ENCODE peak calls at places on chromosomes 1 and 21, in seven cellular contexts. One of them, this sample, is unnamed.

GRCh38 chr1:219310181-219310728 is 136.6 kb downstream of the LYPLAL1 start:
- DNase-seq in thyroid gland: no peak
- DNase-seq in choroid plexus epithelial cell: peak; percentile 42
- DNase-seq in heart left ventricle: no peak
- DNase-seq in kidney epithelial cell: no peak
- DNase-seq in fibroblast of pulmonary artery: no peak
- DNase-seq in OCI-LY7: no peak
- DNase-seq in this sample: no peak

GRCh38 chr1:3457910-3458621 is 3.6 kb downstream of the ARHGEF16 start:
- DNase-seq in OCI-LY7: no peak
- DNase-seq in fibroblast of pulmonary artery: no peak
- DNase-seq in heart left ventricle: no peak
- DNase-seq in thyroid gland: no peak
- DNase-seq in kidney epithelial cell: no peak
- DNase-seq in choroid plexus epithelial cell: no peak
- DNase-seq in this sample: no peak

GRCh38 chr1:201941420-201942128 is 4.8 kb downstream of the LMOD1 start:
- DNase-seq in OCI-LY7: no peak
- DNase-seq in heart left ventricle: no peak
- DNase-seq in thyroid gland: peak; percentile 85
- DNase-seq in kidney epithelial cell: no peak
- DNase-seq in fibroblast of pulmonary artery: no peak
- DNase-seq in choroid plexus epithelial cell: peak; percentile 12
- DNase-seq in this sample: peak; percentile 42

GRCh38 chr21:14880922-14881321 is 183.9 kb downstream of the NRIP1 start:
- DNase-seq in OCI-LY7: no peak
- DNase-seq in choroid plexus epithelial cell: peak; percentile 73
- DNase-seq in thyroid gland: no peak
- DNase-seq in kidney epithelial cell: no peak
- DNase-seq in heart left ventricle: no peak
- DNase-seq in fibroblast of pulmonary artery: peak; percentile 73
- DNase-seq in this sample: no peak

GRCh38 chr1:6508876-6509602 is 17.6 kb upstream of the PLEKHG5 start:
- DNase-seq in thyroid gland: no peak
- DNase-seq in kidney epithelial cell: no peak
- DNase-seq in choroid plexus epithelial cell: no peak
- DNase-seq in OCI-LY7: no peak
- DNase-seq in fibroblast of pulmonary artery: no peak
- DNase-seq in heart left ventricle: peak; percentile 44
- DNase-seq in this sample: no peak

GRCh38 chr1:55055951-55056631 is 16.7 kb downstream of the PCSK9 start:
- DNase-seq in heart left ventricle: no peak
- DNase-seq in OCI-LY7: no peak
- DNase-seq in thyroid gland: no peak
- DNase-seq in kidney epithelial cell: no peak
- DNase-seq in fibroblast of pulmonary artery: no peak
- DNase-seq in choroid plexus epithelial cell: no peak
- DNase-seq in this sample: no peak

GRCh38 chr21:22585558-22585957 is 1587.3 kb downstream of the NCAM2 start:
- DNase-seq in thyroid gland: no peak
- DNase-seq in OCI-LY7: peak; percentile 76
- DNase-seq in choroid plexus epithelial cell: no peak
- DNase-seq in fibroblast of pulmonary artery: no peak
- DNase-seq in heart left ventricle: no peak
- DNase-seq in kidney epithelial cell: no peak
- DNase-seq in this sample: no peak

GRCh38 chr21:34795152-34796141 is 126.7 kb downstream of the CLIC6 start:
- DNase-seq in choroid plexus epithelial cell: peak; percentile 71
- DNase-seq in thyroid gland: peak; percentile 9
- DNase-seq in OCI-LY7: no peak
- DNase-seq in heart left ventricle: no peak
- DNase-seq in fibroblast of pulmonary artery: peak; percentile 67
- DNase-seq in kidney epithelial cell: no peak
- DNase-seq in this sample: no peak

GRCh38 chr1:39489567-39490239 is 1.7 kb upstream of the BMP8A start:
- DNase-seq in choroid plexus epithelial cell: no peak
- DNase-seq in OCI-LY7: no peak
- DNase-seq in thyroid gland: no peak
- DNase-seq in fibroblast of pulmonary artery: no peak
- DNase-seq in heart left ventricle: no peak
- DNase-seq in kidney epithelial cell: no peak
- DNase-seq in this sample: no peak

GRCh38 chr1:81170721-81171120 is 630.0 kb upstream of the ADGRL2 start:
- DNase-seq in kidney epithelial cell: no peak
- DNase-seq in thyroid gland: no peak
- DNase-seq in choroid plexus epithelial cell: no peak
- DNase-seq in fibroblast of pulmonary artery: peak; percentile 33
- DNase-seq in heart left ventricle: no peak
- DNase-seq in OCI-LY7: no peak
- DNase-seq in this sample: no peak

GRCh38 chr1:7672864-7673263 is 98.2 kb upstream of the VAMP3 start:
- DNase-seq in choroid plexus epithelial cell: no peak
- DNase-seq in thyroid gland: no peak
- DNase-seq in kidney epithelial cell: no peak
- DNase-seq in heart left ventricle: peak; percentile 49
- DNase-seq in OCI-LY7: no peak
- DNase-seq in fibroblast of pulmonary artery: no peak
- DNase-seq in this sample: no peak

GRCh38 chr21:38758815-38759214 is 46.9 kb upstream of the ETS2 start:
- DNase-seq in fibroblast of pulmonary artery: peak; percentile 36
- DNase-seq in thyroid gland: no peak
- DNase-seq in choroid plexus epithelial cell: peak; percentile 48
- DNase-seq in kidney epithelial cell: no peak
- DNase-seq in OCI-LY7: no peak
- DNase-seq in heart left ventricle: no peak
- DNase-seq in this sample: no peak

GRCh38 chr21:40732243-40732642 is 114.7 kb downstream of the DSCAM start:
- DNase-seq in kidney epithelial cell: no peak
- DNase-seq in thyroid gland: no peak
- DNase-seq in heart left ventricle: no peak
- DNase-seq in fibroblast of pulmonary artery: no peak
- DNase-seq in choroid plexus epithelial cell: no peak
- DNase-seq in OCI-LY7: no peak
- DNase-seq in this sample: no peak

GRCh38 chr1:169546087-169546995 is 39.9 kb downstream of the F5 start:
- DNase-seq in fibroblast of pulmonary artery: peak; percentile 89
- DNase-seq in OCI-LY7: peak; percentile 71
- DNase-seq in thyroid gland: peak; percentile 51
- DNase-seq in heart left ventricle: peak; percentile 35
- DNase-seq in choroid plexus epithelial cell: peak; percentile 94
- DNase-seq in kidney epithelial cell: peak; percentile 29
- DNase-seq in this sample: peak; percentile 57

GRCh38 chr1:24964811-24965570 is 34.9 kb upstream of the RUNX3 start:
- DNase-seq in fibroblast of pulmonary artery: no peak
- DNase-seq in kidney epithelial cell: no peak
- DNase-seq in choroid plexus epithelial cell: peak; percentile 51
- DNase-seq in OCI-LY7: peak; percentile 91
- DNase-seq in heart left ventricle: no peak
- DNase-seq in thyroid gland: peak; percentile 38
- DNase-seq in this sample: no peak

GRCh38 chr1:53614231-53615021 is 124.5 kb downstream of the GLIS1 start:
- DNase-seq in fibroblast of pulmonary artery: no peak
- DNase-seq in heart left ventricle: no peak
- DNase-seq in kidney epithelial cell: no peak
- DNase-seq in OCI-LY7: no peak
- DNase-seq in choroid plexus epithelial cell: no peak
- DNase-seq in thyroid gland: no peak
- DNase-seq in this sample: no peak

GRCh38 chr21:46146856-46147255 is 8.5 kb downstream of the FTCD start:
- DNase-seq in choroid plexus epithelial cell: no peak
- DNase-seq in kidney epithelial cell: no peak
- DNase-seq in OCI-LY7: no peak
- DNase-seq in thyroid gland: no peak
- DNase-seq in heart left ventricle: peak; percentile 6
- DNase-seq in fibroblast of pulmonary artery: no peak
- DNase-seq in this sample: no peak

GRCh38 chr1:207831517-207832327 is 79.2 kb downstream of the CD34 start:
- DNase-seq in thyroid gland: no peak
- DNase-seq in heart left ventricle: no peak
- DNase-seq in OCI-LY7: no peak
- DNase-seq in choroid plexus epithelial cell: peak; percentile 71
- DNase-seq in kidney epithelial cell: no peak
- DNase-seq in fibroblast of pulmonary artery: no peak
- DNase-seq in this sample: no peak

GRCh38 chr1:156838972-156839371 is 19.9 kb downstream of the INSRR start:
- DNase-seq in heart left ventricle: no peak
- DNase-seq in OCI-LY7: peak; percentile 45
- DNase-seq in kidney epithelial cell: no peak
- DNase-seq in thyroid gland: no peak
- DNase-seq in choroid plexus epithelial cell: peak; percentile 36
- DNase-seq in fibroblast of pulmonary artery: peak; percentile 27
- DNase-seq in this sample: peak; percentile 50

GRCh38 chr1:25706146-25707089 is 89.8 kb downstream of the MAN1C1 start:
- DNase-seq in choroid plexus epithelial cell: no peak
- DNase-seq in thyroid gland: peak; percentile 47
- DNase-seq in kidney epithelial cell: no peak
- DNase-seq in heart left ventricle: no peak
- DNase-seq in OCI-LY7: no peak
- DNase-seq in fibroblast of pulmonary artery: no peak
- DNase-seq in this sample: no peak

GRCh38 chr1:228379165-228379460 is 27.5 kb downstream of the TRIM11 start:
- DNase-seq in thyroid gland: peak; percentile 87
- DNase-seq in fibroblast of pulmonary artery: no peak
- DNase-seq in choroid plexus epithelial cell: no peak
- DNase-seq in heart left ventricle: no peak
- DNase-seq in kidney epithelial cell: no peak
- DNase-seq in OCI-LY7: no peak
- DNase-seq in this sample: no peak

GRCh38 chr1:152227310-152227928 is 3.4 kb upstream of the HRNR start:
- DNase-seq in OCI-LY7: no peak
- DNase-seq in thyroid gland: no peak
- DNase-seq in choroid plexus epithelial cell: peak; percentile 47
- DNase-seq in heart left ventricle: no peak
- DNase-seq in kidney epithelial cell: no peak
- DNase-seq in fibroblast of pulmonary artery: peak; percentile 29
- DNase-seq in this sample: no peak

GRCh38 chr1:243482237-243483022 is 226.6 kb downstream of the SDCCAG8 start:
- DNase-seq in fibroblast of pulmonary artery: peak; percentile 85
- DNase-seq in OCI-LY7: no peak
- DNase-seq in thyroid gland: no peak
- DNase-seq in kidney epithelial cell: no peak
- DNase-seq in choroid plexus epithelial cell: peak; percentile 81
- DNase-seq in heart left ventricle: peak; percentile 54
- DNase-seq in this sample: no peak

GRCh38 chr21:44389335-44389734 is 35.9 kb downstream of the TRPM2 start:
- DNase-seq in OCI-LY7: no peak
- DNase-seq in choroid plexus epithelial cell: no peak
- DNase-seq in heart left ventricle: no peak
- DNase-seq in kidney epithelial cell: no peak
- DNase-seq in thyroid gland: no peak
- DNase-seq in fibroblast of pulmonary artery: no peak
- DNase-seq in this sample: no peak
- TF ChIP-seq CTCF in OCI-LY7: no peak
- TF ChIP-seq CTCF in choroid plexus epithelial cell: no peak
- TF ChIP-seq CTCF in heart left ventricle: no peak
- TF ChIP-seq CTCF in kidney epithelial cell: no peak
- TF ChIP-seq CTCF in thyroid gland: no peak
- TF ChIP-seq CTCF in fibroblast of pulmonary artery: no peak
- TF ChIP-seq CTCF in this sample: no peak

GRCh38 chr1:60600532-60600931 is 481.8 kb upstream of the NFIA start:
- DNase-seq in OCI-LY7: no peak
- DNase-seq in choroid plexus epithelial cell: no peak
- DNase-seq in thyroid gland: no peak
- DNase-seq in kidney epithelial cell: no peak
- DNase-seq in heart left ventricle: no peak
- DNase-seq in fibroblast of pulmonary artery: no peak
- DNase-seq in this sample: no peak

GRCh38 chr1:60598055-60598910 is 484.1 kb upstream of the NFIA start:
- DNase-seq in thyroid gland: no peak
- DNase-seq in heart left ventricle: no peak
- DNase-seq in fibroblast of pulmonary artery: peak; percentile 36
- DNase-seq in OCI-LY7: no peak
- DNase-seq in choroid plexus epithelial cell: no peak
- DNase-seq in kidney epithelial cell: no peak
- DNase-seq in this sample: no peak

GRCh38 chr1:60591583-60591982 is 490.8 kb upstream of the NFIA start:
- DNase-seq in thyroid gland: no peak
- DNase-seq in heart left ventricle: no peak
- DNase-seq in OCI-LY7: no peak
- DNase-seq in fibroblast of pulmonary artery: no peak
- DNase-seq in choroid plexus epithelial cell: no peak
- DNase-seq in kidney epithelial cell: no peak
- DNase-seq in this sample: no peak

DNA sequence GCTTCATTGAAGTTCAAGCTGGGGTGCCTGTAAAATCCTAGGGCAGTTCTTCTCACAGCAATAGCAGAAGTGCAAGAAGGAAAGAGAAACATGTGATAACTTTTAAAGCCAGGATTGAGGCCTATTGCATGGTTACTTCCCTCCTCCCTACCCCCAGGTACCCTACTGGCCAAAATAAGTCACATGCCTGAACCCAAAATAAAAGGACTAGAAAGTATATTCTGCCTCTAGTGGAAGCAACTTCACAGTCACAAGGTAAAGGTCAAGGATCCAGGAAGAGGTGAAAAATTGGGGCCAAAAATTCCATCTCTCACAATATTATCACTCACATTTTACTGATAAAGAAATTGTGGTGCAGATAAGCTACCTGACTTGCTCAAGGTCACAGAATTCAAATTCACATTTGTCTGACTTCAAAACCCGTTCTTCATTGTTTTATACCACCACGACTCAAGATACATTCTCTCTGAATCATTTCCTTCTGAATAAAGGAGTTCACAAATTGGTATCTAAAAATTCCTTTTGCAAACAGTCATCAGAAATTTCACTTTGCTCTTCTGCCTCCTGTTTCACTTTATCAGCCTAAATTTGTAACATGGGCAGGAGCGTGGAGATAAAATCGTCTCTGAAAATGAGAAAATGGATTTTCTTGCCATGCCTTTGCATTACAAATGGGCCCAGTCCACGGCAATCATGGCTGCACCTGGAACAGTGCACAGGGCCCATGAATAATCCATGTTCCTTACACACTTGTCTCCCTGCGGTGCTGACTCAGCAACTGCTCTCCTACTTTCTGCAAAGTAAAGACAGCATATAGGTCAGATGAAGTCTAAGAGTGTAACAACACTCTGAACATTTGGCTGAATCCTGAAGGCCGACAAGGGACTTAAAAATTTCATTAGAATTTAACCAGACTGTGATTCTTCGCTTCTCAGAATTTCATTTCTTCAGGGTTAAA is 485.3 kb upstream of the NFIA start:
- DNase-seq in choroid plexus epithelial cell: peak; percentile 53
- DNase-seq in fibroblast of pulmonary artery: peak; percentile 76
- DNase-seq in thyroid gland: no peak
- DNase-seq in OCI-LY7: no peak
- DNase-seq in kidney epithelial cell: no peak
- DNase-seq in heart left ventricle: no peak
- DNase-seq in this sample: no peak
- TF ChIP-seq CTCF in choroid plexus epithelial cell: peak; percentile 28
- TF ChIP-seq CTCF in fibroblast of pulmonary artery: peak; percentile 40
- TF ChIP-seq CTCF in thyroid gland: no peak
- TF ChIP-seq CTCF in OCI-LY7: no peak
- TF ChIP-seq CTCF in kidney epithelial cell: no peak
- TF ChIP-seq CTCF in heart left ventricle: no peak
- TF ChIP-seq CTCF in this sample: no peak

GRCh38 chr1:217630711-217631591 is at the start of the genes GPATCH2 and SPATA17:
- DNase-seq in heart left ventricle: peak; percentile 83
- DNase-seq in choroid plexus epithelial cell: peak; percentile 95
- DNase-seq in thyroid gland: peak; percentile 81
- DNase-seq in OCI-LY7: peak; percentile 91
- DNase-seq in kidney epithelial cell: peak; percentile 60
- DNase-seq in fibroblast of pulmonary artery: peak; percentile 93
- DNase-seq in this sample: peak; percentile 69
- TF ChIP-seq CTCF in heart left ventricle: no peak
- TF ChIP-seq CTCF in choroid plexus epithelial cell: peak; percentile 45
- TF ChIP-seq CTCF in thyroid gland: peak; percentile 70
- TF ChIP-seq CTCF in OCI-LY7: no peak
- TF ChIP-seq CTCF in kidney epithelial cell: peak; percentile 16
- TF ChIP-seq CTCF in fibroblast of pulmonary artery: no peak
- TF ChIP-seq CTCF in this sample: no peak

GRCh38 chr1:88736633-88737248 is 52.7 kb downstream of the PKN2 start:
- DNase-seq in thyroid gland: peak; percentile 27
- DNase-seq in fibroblast of pulmonary artery: peak; percentile 66
- DNase-seq in OCI-LY7: peak; percentile 12
- DNase-seq in heart left ventricle: no peak
- DNase-seq in choroid plexus epithelial cell: peak; percentile 77
- DNase-seq in kidney epithelial cell: no peak
- DNase-seq in this sample: peak; percentile 42
- TF ChIP-seq CTCF in thyroid gland: peak; percentile 45
- TF ChIP-seq CTCF in fibroblast of pulmonary artery: peak; percentile 78
- TF ChIP-seq CTCF in OCI-LY7: peak; percentile 72
- TF ChIP-seq CTCF in heart left ventricle: no peak
- TF ChIP-seq CTCF in choroid plexus epithelial cell: peak; percentile 91
- TF ChIP-seq CTCF in kidney epithelial cell: peak; percentile 46
- TF ChIP-seq CTCF in this sample: no peak

This sample was measured in endothelial cell.